ENCODE peak calls at places on chromosomes 13 and 19, in ten cellular contexts. One of them, this sample, is unnamed.

GRCh38 chr19:18279266-18279515 is 2.2 kb downstream of the JUND start:
- DNase-seq in left ventricle myocardium inferior: no peak
- DNase-seq in pancreas: no peak
- DNase-seq in esophagus squamous epithelium: no peak
- DNase-seq in fibroblast of the aortic adventitia: no peak
- DNase-seq in AG04450: no peak
- DNase-seq in tibial artery: no peak
- DNase-seq in mucosa of descending colon: no peak
- DNase-seq in H9: no peak
- DNase-seq in adrenal gland: no peak
- DNase-seq in this sample: no peak

GRCh38 chr19:47765522-47766358 is 12.8 kb upstream of the SELENOW start:
- DNase-seq in left ventricle myocardium inferior: peak; percentile 75
- DNase-seq in pancreas: peak; percentile 81
- DNase-seq in esophagus squamous epithelium: no peak
- DNase-seq in fibroblast of the aortic adventitia: peak; percentile 55
- DNase-seq in AG04450: no peak
- DNase-seq in tibial artery: no peak
- DNase-seq in mucosa of descending colon: no peak
- DNase-seq in H9: peak; percentile 87
- DNase-seq in adrenal gland: no peak
- DNase-seq in this sample: peak; percentile 88

GRCh38 chr13:79869326-79869725 is 388.4 kb downstream of the NDFIP2 start:
- DNase-seq in left ventricle myocardium inferior: no peak
- DNase-seq in pancreas: no peak
- DNase-seq in esophagus squamous epithelium: no peak
- DNase-seq in fibroblast of the aortic adventitia: no peak
- DNase-seq in AG04450: no peak
- DNase-seq in tibial artery: no peak
- DNase-seq in mucosa of descending colon: no peak
- DNase-seq in H9: no peak
- DNase-seq in adrenal gland: no peak
- DNase-seq in this sample: no peak

GRCh38 chr13:23598371-23598770 is 28.2 kb downstream of the TNFRSF19 start:
- DNase-seq in left ventricle myocardium inferior: no peak
- DNase-seq in pancreas: no peak
- DNase-seq in esophagus squamous epithelium: no peak
- DNase-seq in fibroblast of the aortic adventitia: no peak
- DNase-seq in AG04450: no peak
- DNase-seq in tibial artery: no peak
- DNase-seq in mucosa of descending colon: no peak
- DNase-seq in H9: no peak
- DNase-seq in adrenal gland: no peak
- DNase-seq in this sample: no peak

GRCh38 chr19:3970808-3971598 is at the start of gene DAPK3:
- DNase-seq in left ventricle myocardium inferior: peak; percentile 97
- DNase-seq in pancreas: peak; percentile 99
- DNase-seq in esophagus squamous epithelium: peak; percentile 81
- DNase-seq in fibroblast of the aortic adventitia: peak; percentile 97
- DNase-seq in AG04450: peak; percentile 95
- DNase-seq in tibial artery: peak; percentile 98
- DNase-seq in mucosa of descending colon: peak; percentile 98
- DNase-seq in H9: peak; percentile 100
- DNase-seq in adrenal gland: peak; percentile 97
- DNase-seq in this sample: peak; percentile 99

GRCh38 chr13:47190696-47191095 is 293.8 kb upstream of the HTR2A start:
- DNase-seq in left ventricle myocardium inferior: no peak
- DNase-seq in pancreas: no peak
- DNase-seq in esophagus squamous epithelium: no peak
- DNase-seq in fibroblast of the aortic adventitia: no peak
- DNase-seq in AG04450: no peak
- DNase-seq in tibial artery: no peak
- DNase-seq in mucosa of descending colon: no peak
- DNase-seq in H9: no peak
- DNase-seq in adrenal gland: no peak
- DNase-seq in this sample: no peak

GRCh38 chr19:45403781-45404556 is 900 bp downstream of the PPP1R13L start:
- DNase-seq in left ventricle myocardium inferior: peak; percentile 75
- DNase-seq in pancreas: peak; percentile 88
- DNase-seq in esophagus squamous epithelium: no peak
- DNase-seq in fibroblast of the aortic adventitia: no peak
- DNase-seq in AG04450: no peak
- DNase-seq in tibial artery: peak; percentile 45
- DNase-seq in mucosa of descending colon: peak; percentile 82
- DNase-seq in H9: peak; percentile 92
- DNase-seq in adrenal gland: no peak
- DNase-seq in this sample: peak; percentile 60

GRCh38 chr13:72952529-72953141 is 106.2 kb upstream of the KLF5 start:
- DNase-seq in left ventricle myocardium inferior: no peak
- DNase-seq in pancreas: no peak
- DNase-seq in esophagus squamous epithelium: no peak
- DNase-seq in fibroblast of the aortic adventitia: no peak
- DNase-seq in AG04450: no peak
- DNase-seq in tibial artery: no peak
- DNase-seq in mucosa of descending colon: no peak
- DNase-seq in H9: no peak
- DNase-seq in adrenal gland: no peak
- DNase-seq in this sample: no peak

GRCh38 chr13:108113407-108113806 is 101.9 kb downstream of the LIG4 start:
- DNase-seq in left ventricle myocardium inferior: no peak
- DNase-seq in pancreas: no peak
- DNase-seq in esophagus squamous epithelium: no peak
- DNase-seq in fibroblast of the aortic adventitia: no peak
- DNase-seq in AG04450: no peak
- DNase-seq in tibial artery: no peak
- DNase-seq in mucosa of descending colon: no peak
- DNase-seq in H9: no peak
- DNase-seq in adrenal gland: no peak
- DNase-seq in this sample: no peak

GRCh38 chr13:24124789-24125476 is 35.6 kb upstream of the SPATA13 start:
- DNase-seq in left ventricle myocardium inferior: no peak
- DNase-seq in pancreas: no peak
- DNase-seq in esophagus squamous epithelium: no peak
- DNase-seq in fibroblast of the aortic adventitia: no peak
- DNase-seq in AG04450: no peak
- DNase-seq in tibial artery: no peak
- DNase-seq in mucosa of descending colon: no peak
- DNase-seq in H9: no peak
- DNase-seq in adrenal gland: no peak
- DNase-seq in this sample: no peak

GRCh38 chr13:104597554-104598240 is 1531.5 kb upstream of the SLC10A2 start:
- DNase-seq in left ventricle myocardium inferior: no peak
- DNase-seq in pancreas: no peak
- DNase-seq in esophagus squamous epithelium: no peak
- DNase-seq in fibroblast of the aortic adventitia: no peak
- DNase-seq in AG04450: no peak
- DNase-seq in tibial artery: no peak
- DNase-seq in mucosa of descending colon: no peak
- DNase-seq in H9: no peak
- DNase-seq in adrenal gland: no peak
- DNase-seq in this sample: no peak

GRCh38 chr13:96089749-96090239 is at the start of gene HS6ST3:
- DNase-seq in left ventricle myocardium inferior: peak; percentile 28
- DNase-seq in pancreas: peak; percentile 93
- DNase-seq in esophagus squamous epithelium: no peak
- DNase-seq in fibroblast of the aortic adventitia: no peak
- DNase-seq in AG04450: no peak
- DNase-seq in tibial artery: no peak
- DNase-seq in mucosa of descending colon: peak; percentile 32
- DNase-seq in H9: peak; percentile 79
- DNase-seq in adrenal gland: peak; percentile 68
- DNase-seq in this sample: peak; percentile 54

GRCh38 chr19:14002571-14003278 is 3.4 kb downstream of the RFX1 start:
- DNase-seq in left ventricle myocardium inferior: peak; percentile 9
- DNase-seq in pancreas: peak; percentile 60
- DNase-seq in esophagus squamous epithelium: no peak
- DNase-seq in fibroblast of the aortic adventitia: no peak
- DNase-seq in AG04450: no peak
- DNase-seq in tibial artery: no peak
- DNase-seq in mucosa of descending colon: peak; percentile 56
- DNase-seq in H9: no peak
- DNase-seq in adrenal gland: no peak
- DNase-seq in this sample: no peak

GRCh38 chr19:728011-728410 is 19.3 kb downstream of the PALM start:
- DNase-seq in left ventricle myocardium inferior: peak; percentile 87
- DNase-seq in pancreas: no peak
- DNase-seq in esophagus squamous epithelium: no peak
- DNase-seq in fibroblast of the aortic adventitia: no peak
- DNase-seq in AG04450: no peak
- DNase-seq in tibial artery: no peak
- DNase-seq in mucosa of descending colon: no peak
- DNase-seq in H9: no peak
- DNase-seq in adrenal gland: no peak
- DNase-seq in this sample: no peak

GRCh38 chr19:38277969-38278680 is 13.8 kb downstream of the SPINT2 start:
- DNase-seq in left ventricle myocardium inferior: peak; percentile 68
- DNase-seq in pancreas: no peak
- DNase-seq in esophagus squamous epithelium: no peak
- DNase-seq in fibroblast of the aortic adventitia: peak; percentile 94
- DNase-seq in AG04450: no peak
- DNase-seq in tibial artery: peak; percentile 59
- DNase-seq in mucosa of descending colon: no peak
- DNase-seq in H9: no peak
- DNase-seq in adrenal gland: peak; percentile 45
- DNase-seq in this sample: no peak

GRCh38 chr13:114129649-114130062 is 2.8 kb downstream of the RASA3 start:
- DNase-seq in left ventricle myocardium inferior: no peak
- DNase-seq in pancreas: no peak
- DNase-seq in esophagus squamous epithelium: no peak
- DNase-seq in fibroblast of the aortic adventitia: no peak
- DNase-seq in AG04450: no peak
- DNase-seq in tibial artery: no peak
- DNase-seq in mucosa of descending colon: peak; percentile 43
- DNase-seq in H9: no peak
- DNase-seq in adrenal gland: no peak
- DNase-seq in this sample: no peak

GRCh38 chr19:49570138-49570856 is 10.1 kb downstream of the NOSIP start:
- DNase-seq in left ventricle myocardium inferior: no peak
- DNase-seq in pancreas: no peak
- DNase-seq in esophagus squamous epithelium: no peak
- DNase-seq in fibroblast of the aortic adventitia: peak; percentile 92
- DNase-seq in AG04450: peak; percentile 73
- DNase-seq in tibial artery: peak; percentile 51
- DNase-seq in mucosa of descending colon: no peak
- DNase-seq in H9: peak; percentile 73
- DNase-seq in adrenal gland: peak; percentile 64
- DNase-seq in this sample: no peak

DNA sequence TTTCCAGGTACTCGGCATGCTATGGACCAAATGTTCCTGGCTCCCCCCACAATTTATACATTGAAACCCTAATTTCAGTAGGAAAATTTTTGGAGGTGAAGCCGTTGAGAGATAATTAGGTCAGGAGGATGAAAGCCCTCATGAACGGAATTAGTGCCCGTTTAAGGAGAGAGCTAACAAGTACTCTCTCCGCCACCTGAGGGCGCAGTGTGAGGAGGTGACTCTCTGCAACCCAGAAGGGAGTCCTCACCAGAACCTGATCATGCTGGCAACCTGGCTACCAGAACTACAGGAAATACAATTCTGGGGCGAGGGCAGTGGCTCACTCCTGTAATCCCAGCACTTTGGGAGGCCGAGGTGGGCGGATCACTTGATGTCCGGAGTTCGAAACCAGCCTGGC is 397.8 kb downstream of the SLITRK5 start:
- DNase-seq in left ventricle myocardium inferior: no peak
- DNase-seq in pancreas: no peak
- DNase-seq in esophagus squamous epithelium: no peak
- DNase-seq in fibroblast of the aortic adventitia: no peak
- DNase-seq in AG04450: no peak
- DNase-seq in tibial artery: no peak
- DNase-seq in mucosa of descending colon: no peak
- DNase-seq in H9: peak; percentile 82
- DNase-seq in adrenal gland: no peak
- DNase-seq in this sample: peak; percentile 55
- TF ChIP-seq CTCF in left ventricle myocardium inferior: no peak
- TF ChIP-seq CTCF in pancreas: no peak
- TF ChIP-seq CTCF in esophagus squamous epithelium: no peak
- TF ChIP-seq CTCF in fibroblast of the aortic adventitia: no peak
- TF ChIP-seq CTCF in AG04450: no peak
- TF ChIP-seq CTCF in tibial artery: no peak
- TF ChIP-seq CTCF in mucosa of descending colon: no peak
- TF ChIP-seq CTCF in H9: peak; percentile 68
- TF ChIP-seq CTCF in adrenal gland: no peak
- TF ChIP-seq CTCF in this sample: peak; percentile 33

DNA sequence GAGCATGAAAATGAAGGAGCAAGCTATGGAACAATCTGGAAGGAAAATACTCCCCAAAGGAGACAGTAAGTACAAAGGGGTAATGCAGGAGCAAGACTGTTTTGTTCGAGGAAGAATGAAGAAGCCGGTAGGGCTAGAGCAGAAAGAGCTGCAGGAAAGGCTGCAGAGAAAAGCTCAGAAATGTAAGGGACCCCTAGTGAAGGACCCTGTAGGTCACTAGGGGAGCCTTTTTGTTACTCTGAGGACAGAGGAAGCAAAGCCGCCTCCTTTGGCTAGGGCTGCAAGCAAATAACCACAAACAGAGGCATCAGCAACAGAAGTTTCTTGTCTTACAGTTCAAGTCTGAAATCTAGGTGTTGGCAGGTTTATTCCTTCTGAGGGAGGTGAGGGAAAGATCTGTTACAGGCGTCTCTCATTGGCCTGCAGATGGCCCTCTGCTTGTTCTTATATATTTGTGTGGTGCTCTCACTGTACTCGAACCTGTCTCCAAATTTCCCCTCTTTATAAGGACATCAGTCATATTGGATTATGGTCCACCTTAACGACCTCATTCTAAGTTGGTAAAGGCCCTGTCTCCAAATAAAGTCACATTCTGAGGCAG is 362.3 kb downstream of the COG6 start:
- DNase-seq in left ventricle myocardium inferior: no peak
- DNase-seq in pancreas: no peak
- DNase-seq in esophagus squamous epithelium: no peak
- DNase-seq in fibroblast of the aortic adventitia: no peak
- DNase-seq in AG04450: no peak
- DNase-seq in tibial artery: no peak
- DNase-seq in mucosa of descending colon: no peak
- DNase-seq in H9: no peak
- DNase-seq in adrenal gland: no peak
- DNase-seq in this sample: no peak
- TF ChIP-seq CTCF in left ventricle myocardium inferior: no peak
- TF ChIP-seq CTCF in pancreas: no peak
- TF ChIP-seq CTCF in esophagus squamous epithelium: no peak
- TF ChIP-seq CTCF in fibroblast of the aortic adventitia: no peak
- TF ChIP-seq CTCF in AG04450: no peak
- TF ChIP-seq CTCF in tibial artery: no peak
- TF ChIP-seq CTCF in mucosa of descending colon: no peak
- TF ChIP-seq CTCF in H9: peak; percentile 27
- TF ChIP-seq CTCF in adrenal gland: no peak
- TF ChIP-seq CTCF in this sample: no peak

GRCh38 chr19:58406818-58407657 is 1.4 kb upstream of the ZNF584 start:
- DNase-seq in left ventricle myocardium inferior: no peak
- DNase-seq in pancreas: no peak
- DNase-seq in esophagus squamous epithelium: no peak
- DNase-seq in fibroblast of the aortic adventitia: no peak
- DNase-seq in AG04450: no peak
- DNase-seq in tibial artery: no peak
- DNase-seq in mucosa of descending colon: no peak
- DNase-seq in H9: peak; percentile 47
- DNase-seq in adrenal gland: no peak
- DNase-seq in this sample: no peak
- TF ChIP-seq CTCF in left ventricle myocardium inferior: peak; percentile 32
- TF ChIP-seq CTCF in pancreas: no peak
- TF ChIP-seq CTCF in esophagus squamous epithelium: no peak
- TF ChIP-seq CTCF in fibroblast of the aortic adventitia: peak; percentile 33
- TF ChIP-seq CTCF in AG04450: peak; percentile 48
- TF ChIP-seq CTCF in tibial artery: no peak
- TF ChIP-seq CTCF in mucosa of descending colon: no peak
- TF ChIP-seq CTCF in H9: peak; percentile 58
- TF ChIP-seq CTCF in adrenal gland: no peak
- TF ChIP-seq CTCF in this sample: peak; percentile 33

GRCh38 chr13:33723772-33724435 is 94.0 kb upstream of the RFC3 start:
- DNase-seq in left ventricle myocardium inferior: peak; percentile 55
- DNase-seq in pancreas: peak; percentile 49
- DNase-seq in esophagus squamous epithelium: peak; percentile 13
- DNase-seq in fibroblast of the aortic adventitia: peak; percentile 92
- DNase-seq in AG04450: peak; percentile 69
- DNase-seq in tibial artery: peak; percentile 84
- DNase-seq in mucosa of descending colon: peak; percentile 61
- DNase-seq in H9: peak; percentile 86
- DNase-seq in adrenal gland: peak; percentile 81
- DNase-seq in this sample: peak; percentile 65
- TF ChIP-seq CTCF in left ventricle myocardium inferior: peak; percentile 86
- TF ChIP-seq CTCF in pancreas: peak; percentile 30
- TF ChIP-seq CTCF in esophagus squamous epithelium: peak; percentile 69
- TF ChIP-seq CTCF in fibroblast of the aortic adventitia: peak; percentile 76
- TF ChIP-seq CTCF in AG04450: peak; percentile 76
- TF ChIP-seq CTCF in tibial artery: peak; percentile 70
- TF ChIP-seq CTCF in mucosa of descending colon: peak; percentile 41
- TF ChIP-seq CTCF in H9: peak; percentile 90
- TF ChIP-seq CTCF in adrenal gland: peak; percentile 85
- TF ChIP-seq CTCF in this sample: peak; percentile 68

This sample was measured in glutamatergic neuron.